ENCODE peak calls at places on chromosomes 3 and 15, in ten cellular contexts. S is IMR-90, L is Peyer's patch, Q is HepG2, J is ovary, K is H1, H is gastrocnemius medialis, F is sigmoid colon, Z is HCT116, M is transverse colon. N is an unnamed sample. For H3K36me3 and H3K9me3, the result is how much of the 10 kb centered on the place peaks cover.

GRCh38 chr3:184874709-184875644 is 63.0 kb downstream of the VPS8 start:
- DNase-seq in S (peak), L (no peak), Q (peak), J (no peak), K (no peak), H (no peak), F (no peak), Z (peak), M (peak), N (no peak)

GRCh38 chr3:14761121-14761672 is 57.6 kb upstream of the FGD5 start:
- DNase-seq in S (no peak), L (no peak), Q (no peak), J (no peak), K (peak), H (no peak), F (no peak), Z (no peak), M (no peak), N (no peak)

GRCh38 chr3:98513136-98513535 is 9.6 kb downstream of the CLDND1 start:
- DNase-seq in S (peak), L (no peak), Q (no peak), J (no peak), K (no peak), H (peak), F (no peak), Z (peak), M (no peak), N (no peak)

GRCh38 chr3:71168961-71169411 is 414.5 kb downstream of the FOXP1 start:
- DNase-seq in S (peak), L (no peak), Q (no peak), J (no peak), K (no peak), H (no peak), F (no peak), Z (no peak), M (no peak), N (no peak)

GRCh38 chr3:115275897-115276296 is 128.8 kb upstream of the ZBTB20 start:
- DNase-seq in S (peak), L (no peak), Q (no peak), J (no peak), K (no peak), H (no peak), F (no peak), Z (no peak), M (no peak), N (no peak)

GRCh38 chr15:75138016-75138999 is 63.4 kb upstream of the C15orf39 start:
- DNase-seq in S (peak), L (no peak), Q (no peak), J (no peak), K (no peak), H (no peak), F (no peak), Z (no peak), M (no peak), N (no peak)

GRCh38 chr3:58090351-58090750 is 82.1 kb downstream of the FLNB start:
- DNase-seq in S (peak), L (no peak), Q (no peak), J (no peak), K (no peak), H (no peak), F (no peak), Z (no peak), M (no peak), N (no peak)

GRCh38 chr3:56468184-56469106 is at the start of gene ERC2:
- DNase-seq in S (no peak), L (no peak), Q (peak), J (peak), K (peak), H (no peak), F (no peak), Z (no peak), M (peak), N (peak)

GRCh38 chr3:80232760-80233159 is 465.0 kb upstream of the ROBO1 start:
- DNase-seq in S (peak), L (no peak), Q (peak), J (no peak), K (no peak), H (no peak), F (no peak), Z (no peak), M (no peak), N (no peak)

GRCh38 chr3:11455977-11456376 is 183.8 kb downstream of the ATG7 start:
- DNase-seq in S (peak), L (no peak), Q (no peak), J (no peak), K (no peak), H (no peak), F (no peak), Z (no peak), M (no peak), N (no peak)

GRCh38 chr3:87696276-87697013 is 362.4 kb downstream of the CGGBP1 start:
- DNase-seq in S (no peak), L (no peak), Q (peak), J (no peak), K (no peak), H (no peak), F (no peak), Z (no peak), M (no peak), N (no peak)

GRCh38 chr15:58545307-58546065 is 113.7 kb downstream of the LIPC start:
- DNase-seq in S (peak), L (no peak), Q (no peak), J (no peak), K (no peak), H (no peak), F (no peak), Z (no peak), M (no peak), N (no peak)

GRCh38 chr3:156648086-156648485 is 26.3 kb upstream of the TIPARP start:
- DNase-seq in S (peak), L (no peak), Q (no peak), J (no peak), K (no peak), H (no peak), F (no peak), Z (no peak), M (no peak), N (no peak)

GRCh38 chr3:56890448-56891083 is 88.8 kb upstream of the ARHGEF3 start:
- DNase-seq in S (no peak), L (no peak), Q (no peak), J (no peak), K (no peak), H (no peak), F (no peak), Z (no peak), M (no peak), N (no peak)

GRCh38 chr3:27978440-27978839 is 256.3 kb upstream of the EOMES start:
- DNase-seq in S (no peak), L (no peak), Q (no peak), J (no peak), K (no peak), H (no peak), F (no peak), Z (no peak), M (no peak), N (no peak)

GRCh38 chr3:57796261-57796660 is 40.2 kb downstream of the SLMAP start:
- DNase-seq in S (peak), L (no peak), Q (no peak), J (no peak), K (no peak), H (no peak), F (no peak), Z (no peak), M (no peak), N (no peak)

GRCh38 chr3:32780735-32781210 is 37.0 kb upstream of the TRIM71 start:
- DNase-seq in S (peak), L (peak), Q (peak), J (no peak), K (peak), H (no peak), F (peak), Z (peak), M (peak), N (peak)

GRCh38 chr15:43928152-43928551 is 101.3 kb downstream of the WDR76 start:
- DNase-seq in S (no peak), L (no peak), Q (no peak), J (no peak), K (peak), H (no peak), F (no peak), Z (no peak), M (no peak), N (no peak)

DNA sequence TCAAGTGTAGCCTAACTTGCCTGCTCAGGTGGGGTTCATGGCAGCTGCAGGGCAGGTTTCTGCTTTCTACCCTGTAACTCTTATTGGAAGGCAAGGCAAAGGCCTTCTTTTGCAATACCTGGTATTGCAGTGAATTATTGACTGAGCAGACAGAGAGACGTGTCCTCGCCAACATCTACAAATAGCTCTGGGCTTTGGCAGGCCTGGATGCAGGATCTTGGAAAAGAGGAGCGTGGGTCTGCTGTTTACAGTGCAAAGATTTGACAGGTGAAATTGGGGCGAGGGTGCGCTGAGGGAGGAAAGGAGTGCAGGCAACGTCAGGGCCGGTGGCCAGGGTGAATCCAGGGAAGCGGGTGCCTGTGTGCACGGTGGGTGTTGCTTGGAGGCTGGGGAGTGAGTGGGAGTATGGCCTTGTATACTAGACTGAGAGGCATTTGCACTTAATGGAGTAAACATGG is 44.5 kb downstream of the ST6GAL1 start:
- DNase-seq in S (no peak), L (no peak), Q (peak), J (no peak), K (no peak), H (peak), F (no peak), Z (no peak), M (no peak), N (no peak)
- H3K36me3 ChIP-seq in S (under half), L (under half), Q (under half), J (under half), K (under half), H (under half), F (under half), Z (under half), M (under half), N (under half)

GRCh38 chr15:50119063-50119700 is at the start of gene ATP8B4:
- DNase-seq in S (no peak), L (no peak), Q (no peak), J (no peak), K (no peak), H (no peak), F (no peak), Z (no peak), M (no peak), N (no peak)
- TF ChIP-seq POLR2A in S (no peak), L (no peak), Q (no peak), J (no peak), K (no peak), H (no peak), F (no peak), Z (no peak), M (no peak), N (no peak)

GRCh38 chr15:100190675-100191074 is 151.1 kb downstream of the ADAMTS17 start:
- DNase-seq in S (no peak), L (no peak), Q (no peak), J (no peak), K (no peak), H (no peak), F (peak), Z (no peak), M (no peak), N (no peak)
- H3K9me3 ChIP-seq in S (half or more), L (under half), Q (under half), J (under half), K (under half), H (under half), F (under half), Z (under half), M (under half), N (under half)

GRCh38 chr15:83018477-83018876 is 7.0 kb upstream of the C15orf40 start:
- DNase-seq in S (peak), L (no peak), Q (no peak), J (no peak), K (peak), H (no peak), F (no peak), Z (no peak), M (no peak), N (peak)
- H3K36me3 ChIP-seq in S (under half), L (under half), Q (under half), J (under half), K (under half), H (under half), F (under half), Z (under half), M (under half), N (under half)

GRCh38 chr3:195122261-195122660 is 148.7 kb downstream of the XXYLT1 start:
- DNase-seq in S (no peak), L (no peak), Q (no peak), J (no peak), K (no peak), H (no peak), F (no peak), Z (no peak), M (no peak), N (no peak)

GRCh38 chr3:195117978-195118581 is 152.9 kb downstream of the XXYLT1 start:
- DNase-seq in S (peak), L (no peak), Q (no peak), J (no peak), K (no peak), H (no peak), F (no peak), Z (peak), M (peak), N (no peak)

GRCh38 chr3:195118671-195119070 is 152.3 kb downstream of the XXYLT1 start:
- DNase-seq in S (no peak), L (no peak), Q (no peak), J (no peak), K (no peak), H (no peak), F (no peak), Z (no peak), M (no peak), N (no peak)

GRCh38 chr3:195119461-195120198 is 151.3 kb downstream of the XXYLT1 start:
- DNase-seq in S (peak), L (no peak), Q (peak), J (no peak), K (no peak), H (no peak), F (no peak), Z (no peak), M (no peak), N (no peak)

DNA sequence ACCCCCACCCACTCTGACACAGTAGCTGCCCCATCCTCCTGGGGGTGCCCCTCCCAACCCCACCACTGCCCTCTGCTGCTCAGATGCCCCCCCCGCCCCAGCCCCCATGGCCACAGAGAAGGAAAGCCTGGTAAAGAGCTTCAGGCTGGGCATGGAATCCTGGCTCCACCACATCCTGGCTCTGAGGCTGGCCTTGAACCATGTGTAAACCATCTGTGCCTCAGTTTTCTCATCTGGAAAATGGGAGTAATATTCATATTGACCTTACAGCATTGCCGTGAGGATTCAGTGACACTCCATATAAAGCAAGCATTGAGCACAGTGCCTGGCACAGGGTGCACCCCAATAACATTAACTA is 150.8 kb downstream of the XXYLT1 start:
- DNase-seq in S (no peak), L (no peak), Q (no peak), J (no peak), K (no peak), H (no peak), F (no peak), Z (no peak), M (no peak), N (no peak)
- TF ChIP-seq POLR2A in S (no peak), L (no peak), Q (no peak), J (no peak), K (no peak), H (no peak), F (no peak), Z (no peak), M (no peak), N (no peak)

GRCh38 chr15:76267077-76267476 is 44.2 kb downstream of the ETFA start:
- DNase-seq in S (no peak), L (no peak), Q (no peak), J (no peak), K (no peak), H (no peak), F (no peak), Z (no peak), M (no peak), N (no peak)
- H3K9me3 ChIP-seq in S (under half), L (under half), Q (under half), J (half or more), K (under half), H (under half), F (under half), Z (under half), M (under half), N (under half)

DNA sequence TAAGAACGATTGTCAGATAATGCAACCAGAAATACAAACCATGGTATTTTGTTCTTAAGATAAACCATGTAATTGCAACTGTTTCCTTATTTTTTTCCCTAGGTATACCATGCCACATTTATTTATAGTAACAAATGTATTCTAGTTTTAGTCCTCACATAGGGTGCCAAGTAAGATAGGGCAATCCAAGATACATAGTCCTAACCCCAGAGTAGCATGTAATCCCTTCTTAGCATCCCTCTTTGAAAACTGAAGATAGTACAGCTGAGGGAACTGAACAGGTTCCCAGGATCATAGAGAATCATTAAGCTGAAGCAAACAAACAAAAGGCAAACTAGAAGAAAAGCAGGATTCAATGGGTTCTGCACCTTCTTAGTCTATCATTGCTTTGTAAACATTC is 24.8 kb downstream of the TRNT1 start:
- DNase-seq in S (no peak), L (no peak), Q (no peak), J (no peak), K (no peak), H (no peak), F (no peak), Z (no peak), M (no peak), N (no peak)
- H3K36me3 ChIP-seq in S (under half), L (under half), Q (half or more), J (under half), K (under half), H (half or more), F (under half), Z (under half), M (half or more), N (half or more)

GRCh38 chr15:101269479-101270223 is 7.6 kb downstream of the SELENOS start:
- DNase-seq in S (no peak), L (no peak), Q (no peak), J (no peak), K (no peak), H (no peak), F (no peak), Z (no peak), M (no peak), N (no peak)
- TF ChIP-seq POLR2A in S (no peak), L (no peak), Q (no peak), J (no peak), K (no peak), H (no peak), F (no peak), Z (no peak), M (no peak), N (no peak)

DNA sequence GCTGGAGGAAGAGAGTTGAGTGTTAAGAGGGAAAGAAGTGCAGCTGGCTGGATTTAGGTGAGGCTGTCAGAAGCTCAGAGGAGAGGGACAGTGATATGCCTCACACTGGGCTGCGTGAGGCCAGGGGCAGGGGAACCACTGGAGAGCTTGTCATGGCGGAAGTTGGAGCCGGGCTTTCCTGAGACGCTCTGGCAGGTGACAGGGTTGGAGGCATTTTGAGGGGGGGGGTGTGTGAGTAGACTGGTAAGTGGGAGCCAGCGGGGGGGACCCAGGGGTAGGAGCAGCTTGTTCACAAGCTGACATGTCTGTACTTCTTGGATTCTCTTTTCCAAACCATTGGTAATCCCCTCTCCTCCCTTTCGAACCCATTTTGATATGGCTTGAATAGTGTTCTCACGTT is 331.5 kb upstream of the RGMA start:
- DNase-seq in S (no peak), L (no peak), Q (no peak), J (no peak), K (no peak), H (no peak), F (no peak), Z (no peak), M (no peak), N (no peak)
- H3K9me3 ChIP-seq in S (under half), L (under half), Q (under half), J (under half), K (under half), H (under half), F (under half), Z (under half), M (under half), N (under half)

DNA sequence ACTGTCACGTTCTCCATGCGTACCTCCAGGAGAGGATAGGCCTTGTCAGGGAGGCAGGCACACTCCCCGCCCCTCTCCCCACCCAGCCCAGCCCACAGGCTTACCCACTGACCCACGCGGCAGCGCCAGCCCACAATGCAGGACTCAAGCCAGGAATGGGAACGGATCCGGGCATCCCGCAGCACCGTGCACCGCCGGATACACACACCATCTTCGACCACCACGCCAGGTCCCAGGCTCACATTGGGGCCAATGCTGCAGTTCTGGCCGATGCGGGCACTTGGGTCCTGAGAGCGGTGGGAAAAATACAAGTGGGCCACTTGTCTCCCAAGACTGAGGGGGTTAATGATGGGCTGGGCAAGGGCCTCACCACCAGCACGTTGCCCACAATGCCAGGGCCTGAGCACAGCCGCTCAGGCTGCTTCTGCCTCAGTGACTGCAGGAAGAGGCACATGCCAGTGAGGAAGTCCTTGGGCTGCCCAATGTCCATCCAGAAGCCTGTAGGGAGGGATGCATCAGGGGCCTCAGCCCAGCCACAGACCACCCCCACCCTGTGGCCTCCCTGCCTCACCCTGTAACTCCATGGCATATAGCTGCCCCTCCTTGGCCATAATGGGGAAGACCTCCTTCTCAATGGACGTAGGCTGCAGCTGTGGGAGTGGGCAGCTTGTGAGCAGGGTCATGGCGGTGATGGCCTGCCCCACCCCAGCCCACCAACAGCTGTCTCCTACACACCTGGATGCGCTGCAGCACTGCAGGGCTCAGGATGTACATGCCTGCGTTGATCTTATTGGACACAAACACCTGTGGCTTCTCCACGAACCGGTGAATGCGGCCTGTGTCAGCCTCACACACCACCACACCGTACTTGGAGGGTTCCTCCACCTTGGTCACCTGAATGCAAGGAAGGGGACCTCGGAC is 1.6 kb downstream of the GMPPB start:
- DNase-seq in S (no peak), L (no peak), Q (no peak), J (peak), K (no peak), H (no peak), F (peak), Z (no peak), M (no peak), N (no peak)
- H3K36me3 ChIP-seq in S (under half), L (under half), Q (under half), J (under half), K (under half), H (under half), F (under half), Z (under half), M (under half), N (under half)